ENCODE peak calls at places on chromosomes 5 and 9, in nine cellular contexts. T is cardiac fibroblast; M is effector memory CD8-positive, alpha-beta T cell; W is fibroblast of lung; L is stimulated activated CD4-positive, alpha-beta T cell treated with anti-CD3 and anti-CD28 coated beads, Interleukin-15, amount 100 ng/mL, for 24 hours; E is renal cortical epithelial cell; X is iPS-NIHi11; B is activated CD8-positive, alpha-beta T cell treated with anti-CD3 and anti-CD28 coated beads for 36 hours; H is activated naive CD4-positive, alpha-beta T cell treated with Interleukin-2 at 50 U/mL for 16 hours. P is an unnamed sample.

GRCh38 chr5:128536229-128536860 is 1.7 kb downstream of the FBN2 start:
- DNase-seq in X (peak; percentile 48), B (no peak), L (no peak), W (no peak), M (no peak), T (peak; percentile 11), E (no peak), H (no peak), P (no peak)

GRCh38 chr5:139132515-139132914 is 65.7 kb downstream of the SIL1 start:
- DNase-seq in L (no peak), T (no peak), B (no peak), W (no peak), X (no peak), M (no peak), E (no peak), H (no peak), P (no peak)

GRCh38 chr9:96256800-96257199 is 45.2 kb downstream of the HSD17B3 start:
- DNase-seq in L (no peak), T (no peak), M (no peak), E (peak; percentile 21), W (peak; percentile 69), H (no peak), B (peak; percentile 8), X (peak; percentile 67), P (peak; percentile 64)

GRCh38 chr9:69086769-69087168 is 51.2 kb downstream of the FXN start:
- DNase-seq in B (no peak), L (no peak), E (peak; percentile 9), X (no peak), H (no peak), W (no peak), M (no peak), T (no peak), P (no peak)

GRCh38 chr5:55633574-55634203 is 78.4 kb downstream of the SLC38A9 start:
- DNase-seq in L (no peak), T (peak; percentile 49), X (no peak), H (no peak), E (no peak), W (peak; percentile 88), M (no peak), B (peak; percentile 8), P (peak; percentile 31)

GRCh38 chr9:112535811-112536210 is 49.2 kb downstream of the KIAA1958 start:
- DNase-seq in E (no peak), X (no peak), B (no peak), T (peak; percentile 33), M (no peak), W (peak; percentile 76), L (no peak), H (no peak), P (no peak)

GRCh38 chr9:109914280-109915027 is 134.5 kb downstream of the PALM2AKAP2 start:
- DNase-seq in W (peak; percentile 96), H (no peak), B (no peak), X (no peak), E (peak; percentile 94), M (no peak), T (peak; percentile 95), L (no peak), P (no peak)

GRCh38 chr5:177392765-177393164 is 7.7 kb downstream of the PFN3 start:
- DNase-seq in E (no peak), T (no peak), L (no peak), W (no peak), M (no peak), B (no peak), X (no peak), H (no peak), P (no peak)

GRCh38 chr9:87766697-87767096 is 40.8 kb downstream of the CTSL start:
- DNase-seq in M (no peak), X (no peak), E (peak; percentile 57), B (no peak), T (no peak), W (no peak), L (no peak), H (no peak), P (peak; percentile 97)

GRCh38 chr9:108519417-108519816 is 336.4 kb downstream of the ACTL7B start:
- DNase-seq in H (no peak), M (no peak), W (no peak), X (no peak), B (no peak), T (no peak), L (no peak), E (no peak), P (no peak)

GRCh38 chr9:82532504-82532903 is 530.4 kb downstream of the RASEF start:
- DNase-seq in M (no peak), E (peak; percentile 45), X (no peak), H (no peak), L (no peak), T (no peak), W (peak; percentile 39), B (no peak), P (peak; percentile 48)

GRCh38 chr9:137761032-137761431 is 116.5 kb upstream of the CACNA1B start:
- DNase-seq in H (peak; percentile 23), M (no peak), B (peak; percentile 24), X (no peak), T (no peak), L (peak; percentile 34), E (no peak), W (no peak), P (no peak)

GRCh38 chr9:37566716-37567115 is 9.5 kb downstream of the FBXO10 start:
- DNase-seq in H (no peak), X (no peak), W (no peak), L (no peak), T (no peak), M (no peak), B (no peak), E (no peak), P (no peak)

GRCh38 chr5:57598756-57599155 is 116.1 kb upstream of the ACTBL2 start:
- DNase-seq in X (no peak), T (peak; percentile 50), E (peak; percentile 81), M (no peak), B (peak; percentile 5), L (peak; percentile 27), H (no peak), W (peak; percentile 90), P (peak; percentile 82)

GRCh38 chr9:16628421-16628820 is 242.0 kb downstream of the BNC2 start:
- DNase-seq in E (no peak), B (no peak), W (peak; percentile 47), L (no peak), H (no peak), X (no peak), M (no peak), T (peak; percentile 56), P (no peak)

P was measured in bronchial epithelial cell.